ENCODE peak calls at places on chromosomes 16 and 17, in seven cellular contexts. L is AG10803, A is AG04450, K is neural progenitor cell, N is epithelial cell of esophagus, P is AG04449, M is PC-3. W is an unnamed sample.

GRCh38 chr17:28843810-28844137 is 1.2 kb upstream of the FAM222B start:
- DNase-seq in K (no peak), A (no peak), N (no peak), M (no peak), L (no peak), P (no peak), W (no peak)

GRCh38 chr17:6479626-6480324 is 35.5 kb downstream of the PIMREG start:
- DNase-seq in L (no peak), K (peak), M (no peak), A (no peak), N (no peak), P (no peak), W (no peak)

GRCh38 chr16:66458292-66458691 is 31.2 kb downstream of the BEAN1 start:
- DNase-seq in K (no peak), A (no peak), P (no peak), N (no peak), L (no peak), M (no peak), W (no peak)

GRCh38 chr17:8006836-8007680 is 4.6 kb downstream of the GUCY2D start:
- DNase-seq in L (no peak), N (no peak), A (no peak), M (no peak), P (no peak), K (no peak), W (no peak)

GRCh38 chr17:14923981-14924380 is 341.1 kb downstream of the PMP22 start:
- DNase-seq in K (no peak), M (no peak), A (no peak), L (no peak), N (no peak), P (no peak), W (no peak)

GRCh38 chr16:11665071-11665491 is 3.2 kb upstream of the SNN start:
- DNase-seq in M (no peak), P (no peak), L (no peak), K (peak), A (no peak), N (no peak), W (no peak)

GRCh38 chr16:15046692-15047376 is 9.0 kb downstream of the NTAN1 start:
- DNase-seq in L (no peak), A (no peak), M (no peak), N (no peak), P (no peak), K (no peak), W (no peak)

GRCh38 chr16:85490971-85491771 is 122.0 kb upstream of the GSE1 start:
- DNase-seq in M (peak), K (peak), A (no peak), P (no peak), L (no peak), N (no peak), W (no peak)

GRCh38 chr16:84446086-84446485 is 58.4 kb downstream of the MEAK7 start:
- DNase-seq in P (no peak), N (no peak), K (no peak), M (peak), L (no peak), A (no peak), W (no peak)

GRCh38 chr16:2511128-2511785 is 2.5 kb upstream of the ATP6V0C start:
- DNase-seq in K (peak), N (peak), A (peak), M (no peak), P (no peak), L (peak), W (no peak)

GRCh38 chr17:69503711-69504110 is 89.2 kb downstream of the MAP2K6 start:
- DNase-seq in L (no peak), A (no peak), P (no peak), M (no peak), N (no peak), K (no peak), W (no peak)

GRCh38 chr16:77398495-77398894 is 36.3 kb downstream of the ADAMTS18 start:
- DNase-seq in K (no peak), N (no peak), L (no peak), M (no peak), P (no peak), A (no peak), W (no peak)
- TF ChIP-seq CTCF in K (no peak), N (no peak), L (no peak), M (no peak), P (no peak), A (no peak), W (no peak)

DNA sequence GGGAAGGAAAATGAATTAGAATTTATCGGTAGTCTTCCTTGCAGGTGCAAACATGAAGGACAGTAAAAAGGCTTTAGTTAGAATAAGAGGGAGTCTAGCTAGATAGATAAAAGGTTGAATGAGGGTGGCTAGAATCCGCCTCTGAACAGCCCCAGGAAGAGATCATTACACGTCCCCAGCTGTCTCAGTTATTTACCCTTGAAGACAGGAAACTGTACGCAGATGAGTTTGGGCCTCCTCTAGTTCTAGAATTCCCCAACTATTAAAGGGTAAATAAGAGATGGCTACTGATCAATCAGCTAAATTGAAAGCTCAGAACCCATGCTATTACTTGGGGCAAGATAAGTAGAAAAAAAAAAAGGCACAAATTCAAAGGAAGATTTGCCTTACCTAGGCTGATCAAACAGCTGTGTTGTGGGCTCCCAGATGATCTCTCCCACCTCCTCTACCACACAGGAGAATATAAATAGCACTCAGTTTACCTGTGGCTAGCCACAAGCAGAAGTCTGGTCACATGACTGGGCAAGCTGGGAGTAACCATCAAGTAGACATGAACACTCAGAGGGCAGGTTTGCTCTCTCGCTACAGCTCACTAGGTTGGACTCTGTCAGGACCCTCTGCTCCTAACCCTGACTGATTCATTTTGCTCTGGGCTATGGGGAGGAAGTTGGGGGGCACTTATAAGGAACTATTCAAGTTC is 17.0 kb downstream of the FAM117A start:
- DNase-seq in P (no peak), N (no peak), K (no peak), M (no peak), A (no peak), L (no peak), W (no peak)
- H3K4me3 ChIP-seq in P (no peak), N (no peak), K (no peak), M (no peak), A (no peak), L (no peak), W (no peak)

DNA sequence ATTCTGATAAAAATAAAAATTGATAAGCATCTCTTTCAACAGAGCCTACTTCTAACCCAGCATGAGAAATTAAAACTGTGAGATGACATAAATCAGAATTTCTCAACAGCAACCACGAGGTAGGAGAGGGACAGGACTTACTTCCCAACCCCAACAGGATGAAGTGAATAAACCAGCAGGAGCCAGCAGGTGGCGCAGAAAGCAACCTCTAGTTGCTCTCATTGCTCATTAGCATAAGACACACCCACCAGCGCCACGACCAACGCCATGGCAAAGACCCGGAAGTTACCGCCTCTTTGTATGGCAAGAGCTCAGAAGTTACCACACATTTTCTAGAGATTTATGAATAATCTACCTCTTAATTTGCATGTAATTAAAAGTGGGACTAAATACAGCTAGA is 189.4 kb upstream of the CDH8 start:
- DNase-seq in L (no peak), N (peak), A (no peak), K (peak), M (peak), P (no peak), W (peak)
- TF ChIP-seq CTCF in L (no peak), N (peak), A (no peak), K (peak), M (peak), P (peak), W (peak)

GRCh38 chr16:10255728-10256127 is 73.5 kb upstream of the GRIN2A start:
- DNase-seq in K (no peak), L (no peak), N (peak), P (no peak), M (no peak), A (no peak), W (no peak)

GRCh38 chr16:10245002-10245401 is 62.8 kb upstream of the GRIN2A start:
- DNase-seq in P (no peak), M (no peak), L (no peak), K (no peak), A (no peak), N (no peak), W (no peak)

GRCh38 chr16:10252155-10252554 is 69.9 kb upstream of the GRIN2A start:
- DNase-seq in N (no peak), A (no peak), P (no peak), K (no peak), L (no peak), M (no peak), W (no peak)

GRCh38 chr16:10253344-10253855 is 71.2 kb upstream of the GRIN2A start:
- DNase-seq in K (no peak), N (no peak), A (no peak), M (no peak), L (no peak), P (no peak), W (no peak)

DNA sequence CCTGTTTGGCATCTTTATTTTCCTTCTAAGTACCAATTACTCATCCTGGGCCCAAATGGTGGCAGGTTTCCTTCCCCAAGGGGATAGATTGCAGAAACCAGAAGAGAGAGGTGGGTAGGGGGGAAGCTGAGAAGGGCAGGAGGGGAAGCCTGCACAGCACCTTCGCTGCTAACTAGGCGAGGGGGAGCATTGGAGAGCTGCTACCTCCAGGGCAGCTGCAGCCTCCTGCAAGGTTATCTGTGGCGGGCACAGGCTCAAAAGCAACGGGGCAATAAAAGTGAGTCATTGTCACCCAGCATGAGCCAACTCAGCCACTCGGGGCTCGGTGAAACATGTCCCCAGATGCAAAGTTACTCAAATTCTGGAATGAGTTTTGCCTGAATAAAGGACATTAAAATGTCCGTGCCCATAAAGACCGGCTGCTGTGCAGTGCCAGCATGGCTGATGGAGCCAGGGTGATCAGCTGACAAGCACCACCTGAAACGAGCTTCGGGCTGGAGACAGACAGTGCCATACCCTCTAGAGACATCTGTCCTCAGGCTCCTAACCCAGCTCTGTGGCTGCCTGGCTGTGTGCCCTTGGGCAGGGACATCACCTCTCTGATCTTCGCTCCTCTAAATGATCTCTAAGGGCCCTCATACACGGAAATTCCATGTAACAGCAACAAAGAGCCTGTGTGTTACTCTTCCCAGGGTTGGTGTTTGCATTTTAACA is 68.1 kb upstream of the GRIN2A start:
- DNase-seq in M (peak), K (no peak), P (no peak), N (no peak), A (no peak), L (no peak), W (no peak)
- H3K4me3 ChIP-seq in M (no peak), K (no peak), P (no peak), N (no peak), A (no peak), L (no peak), W (no peak)

GRCh38 chr16:272633-273546 is 2.9 kb downstream of the RGS11 start:
- DNase-seq in M (no peak), L (no peak), N (no peak), K (no peak), A (no peak), P (no peak), W (no peak)
- TF ChIP-seq CTCF in M (no peak), L (no peak), N (no peak), K (no peak), A (no peak), P (no peak), W (no peak)

GRCh38 chr17:65593092-65593869 is 31.8 kb upstream of the AXIN2 start:
- DNase-seq in K (no peak), L (no peak), N (no peak), P (no peak), M (no peak), A (no peak), W (no peak)
- H3K4me3 ChIP-seq in K (peak), L (peak), N (no peak), P (peak), M (no peak), A (no peak), W (no peak)

GRCh38 chr17:48470388-48471034 is 40.5 kb upstream of the SKAP1 start:
- DNase-seq in L (peak), M (peak), P (no peak), A (no peak), N (no peak), K (no peak), W (no peak)
- TF ChIP-seq CTCF in L (peak), M (peak), P (no peak), A (peak), N (no peak), K (no peak), W (peak)

DNA sequence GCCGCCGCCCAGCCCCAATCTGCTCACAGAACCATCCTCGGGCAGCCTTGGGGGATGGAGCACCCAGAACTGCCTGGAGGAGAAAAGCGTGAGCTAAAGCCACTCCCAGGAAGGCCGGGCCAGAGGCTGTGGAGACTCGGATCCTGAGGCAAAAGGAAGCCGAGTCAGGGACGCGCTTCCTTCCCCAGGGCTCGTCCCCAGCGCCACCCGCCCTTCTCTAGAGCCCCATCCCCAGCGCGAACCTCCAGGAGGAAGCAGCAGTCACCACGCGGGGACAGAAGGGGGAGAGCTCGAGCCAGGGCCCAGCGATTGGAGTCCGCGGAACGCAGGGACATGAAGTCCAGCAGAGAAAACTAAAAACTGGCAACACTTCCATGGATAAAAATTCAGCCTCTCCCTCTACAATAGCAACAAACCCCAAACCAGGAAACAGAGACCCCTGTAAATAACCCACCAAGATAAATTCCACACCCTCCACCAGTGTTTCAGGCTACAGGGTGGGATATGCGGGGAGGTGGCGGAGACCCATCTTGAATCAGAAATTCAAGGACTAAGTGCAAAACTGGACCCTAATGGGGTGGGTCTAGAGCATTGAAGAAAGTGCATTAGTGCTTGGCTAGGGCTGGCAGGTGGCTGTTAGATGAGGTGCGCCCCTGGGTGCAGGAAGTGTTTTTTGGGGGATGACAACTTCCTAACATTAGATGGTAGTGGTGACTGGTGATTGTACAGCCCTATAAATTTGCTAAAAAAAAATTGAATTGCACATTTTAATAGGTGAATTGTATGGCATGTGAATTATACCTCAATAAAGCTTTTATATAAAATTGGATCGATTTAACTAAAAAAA is 116.1 kb upstream of the METRNL start:
- DNase-seq in P (no peak), N (peak), M (peak), L (peak), K (peak), A (peak), W (peak)
- H3K4me3 ChIP-seq in P (peak), N (no peak), M (peak), L (peak), K (peak), A (no peak), W (peak)

GRCh38 chr17:21239680-21240374 is 13.4 kb downstream of the NATD1 start:
- DNase-seq in A (no peak), L (peak), P (no peak), N (peak), M (peak), K (peak), W (no peak)
- TF ChIP-seq CTCF in A (peak), L (peak), P (peak), N (peak), M (peak), K (peak), W (peak)

DNA sequence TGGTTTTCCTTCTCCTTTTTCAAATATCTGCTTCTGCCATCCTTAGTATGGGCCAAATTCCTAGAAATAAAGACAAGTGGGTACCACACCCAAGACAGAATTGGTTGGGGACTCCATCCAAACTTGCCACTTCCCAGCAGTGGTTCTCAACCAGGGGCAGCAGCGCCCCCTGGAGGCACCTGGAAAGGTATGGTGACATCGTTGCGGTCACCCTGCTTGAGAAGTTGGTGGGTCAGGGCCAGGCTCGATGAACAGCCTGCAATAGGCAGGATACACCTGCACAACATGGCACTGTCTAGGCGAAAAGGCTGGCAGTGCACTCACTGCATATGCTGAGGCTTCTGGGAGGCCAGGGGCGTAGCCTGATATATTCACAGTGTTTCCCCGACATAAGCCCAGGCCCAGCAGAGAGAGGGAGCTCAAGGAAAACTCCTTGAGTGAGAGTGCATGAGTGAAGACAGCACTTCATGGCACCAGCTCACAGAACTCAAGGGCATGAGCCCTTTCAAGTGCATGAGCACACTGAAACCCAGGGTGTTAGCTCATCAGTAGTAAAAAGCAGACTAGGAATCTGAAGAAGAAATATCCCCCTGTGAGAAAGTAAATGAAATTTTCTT is 57.7 kb downstream of the CMC2 start:
- DNase-seq in N (peak), P (no peak), L (peak), A (no peak), K (peak), M (peak), W (no peak)
- H3K4me3 ChIP-seq in N (no peak), P (no peak), L (no peak), A (no peak), K (no peak), M (no peak), W (no peak)